ENCODE peak calls at places on chromosomes 16 and 17, in eight cellular contexts. Y, X, F, Z, O, V, W and M are unnamed samples.

GRCh38 chr17:63780507-63780906 is 6.5 kb downstream of the DDX42 start:
- DNase-seq in Y (no peak), X (no peak), F (no peak), Z (no peak), O (peak), V (peak), W (no peak), M (no peak)

GRCh38 chr17:17447264-17447663 is 29.5 kb upstream of the MED9 start:
- DNase-seq in Y (no peak), X (no peak), F (no peak), Z (no peak), O (no peak), V (no peak), W (no peak), M (no peak)

GRCh38 chr17:1203111-1203966 is 23.6 kb upstream of the ABR start:
- DNase-seq in Y (no peak), X (peak), F (peak), Z (peak), O (peak), V (peak), W (peak), M (peak)

GRCh38 chr16:30786936-30787612 is at the start of gene ZNF629:
- DNase-seq in Y (no peak), X (peak), F (peak), Z (no peak), O (peak), V (no peak), W (peak), M (no peak)

GRCh38 chr17:73096866-73097265 is 4.4 kb upstream of the SLC39A11 start:
- DNase-seq in Y (no peak), X (no peak), F (no peak), Z (no peak), O (no peak), V (no peak), W (no peak), M (no peak)

GRCh38 chr17:73365203-73365933 is 53.6 kb upstream of the CDC42EP4 start:
- DNase-seq in Y (no peak), X (peak), F (no peak), Z (no peak), O (no peak), V (no peak), W (no peak), M (no peak)

GRCh38 chr17:43868236-43868994 is 21.4 kb downstream of the CD300LG start:
- DNase-seq in Y (no peak), X (no peak), F (no peak), Z (no peak), O (no peak), V (no peak), W (no peak), M (no peak)

GRCh38 chr17:65774787-65775186 is 213.3 kb upstream of the AXIN2 start:
- DNase-seq in Y (no peak), X (no peak), F (no peak), Z (no peak), O (no peak), V (no peak), W (no peak), M (no peak)

GRCh38 chr17:38584350-38584925 is 21.3 kb downstream of the SRCIN1 start:
- DNase-seq in Y (no peak), X (peak), F (peak), Z (peak), O (peak), V (peak), W (peak), M (peak)

GRCh38 chr17:73833779-73834613 is 189.8 kb upstream of the SDK2 start:
- DNase-seq in Y (no peak), X (no peak), F (no peak), Z (no peak), O (no peak), V (no peak), W (no peak), M (no peak)

GRCh38 chr16:77307764-77308561 is 108.8 kb downstream of the SYCE1L start:
- DNase-seq in Y (peak), X (no peak), F (no peak), Z (no peak), O (no peak), V (no peak), W (no peak), M (peak)

GRCh38 chr17:63700528-63701441 is 860 bp upstream of the LIMD2 start:
- DNase-seq in Y (no peak), X (peak), F (peak), Z (peak), O (no peak), V (peak), W (peak), M (peak)

GRCh38 chr16:2517954-2518605 is 2.1 kb upstream of the AMDHD2 start:
- DNase-seq in Y (no peak), X (no peak), F (peak), Z (no peak), O (no peak), V (no peak), W (no peak), M (no peak)

GRCh38 chr16:57889960-57890751 is 80.8 kb downstream of the CNGB1 start:
- DNase-seq in Y (no peak), X (no peak), F (no peak), Z (no peak), O (no peak), V (no peak), W (no peak), M (no peak)

GRCh38 chr16:82639666-82640336 is 13.0 kb downstream of the CDH13 start:
- DNase-seq in Y (no peak), X (peak), F (peak), Z (peak), O (peak), V (peak), W (peak), M (peak)

GRCh38 chr17:77619326-77619725 is 339.2 kb upstream of the TNRC6C start:
- DNase-seq in Y (no peak), X (no peak), F (no peak), Z (no peak), O (no peak), V (no peak), W (no peak), M (no peak)

GRCh38 chr16:14284930-14285541 is 213.9 kb downstream of the MRTFB start:
- DNase-seq in Y (no peak), X (no peak), F (no peak), Z (peak), O (peak), V (peak), W (peak), M (no peak)

GRCh38 chr16:86772671-86773338 is 194.5 kb downstream of the FOXL1 start:
- DNase-seq in Y (peak), X (no peak), F (no peak), Z (no peak), O (no peak), V (no peak), W (no peak), M (no peak)

GRCh38 chr16:54506691-54507090 is 220.1 kb upstream of the IRX3 start:
- DNase-seq in Y (no peak), X (no peak), F (no peak), Z (no peak), O (no peak), V (no peak), W (no peak), M (no peak)

GRCh38 chr17:56982312-56982711 is 4.4 kb downstream of the SCPEP1 start:
- DNase-seq in Y (no peak), X (no peak), F (no peak), Z (no peak), O (no peak), V (no peak), W (no peak), M (no peak)